ENCODE peak calls at places on chromosomes 3 and 15, in seven cellular contexts. D is RPMI8226, T is cardiac fibroblast, R is frontal cortex, S is kidney glomerular epithelial cell, F is AG20443, P is keratinocyte. Y is an unnamed sample.
A peak's percentile ranks its signal among the peaks of the same experiment; 100 is the strongest.

GRCh38 chr3:42749025-42749752 is 23.9 kb downstream of the CCDC13 start:
- DNase-seq in D (no peak), T (no peak), R (no peak), S (no peak), F (peak; percentile 1), P (no peak), Y (no peak)

GRCh38 chr3:30737746-30738499 is 131.5 kb downstream of the TGFBR2 start:
- DNase-seq in D (no peak), T (no peak), R (no peak), S (no peak), F (no peak), P (no peak), Y (no peak)

GRCh38 chr3:38122712-38123290 is 14.1 kb downstream of the ACAA1 start:
- DNase-seq in D (no peak), T (no peak), R (no peak), S (no peak), F (no peak), P (no peak), Y (no peak)

GRCh38 chr3:71702131-71703024 is 22.8 kb downstream of the EIF4E3 start:
- DNase-seq in D (no peak), T (no peak), R (no peak), S (peak; percentile 46), F (no peak), P (no peak), Y (no peak)

GRCh38 chr15:23642413-23643044 is 5.1 kb downstream of the MAGEL2 start:
- DNase-seq in D (peak; percentile 58), T (peak; percentile 50), R (peak; percentile 60), S (peak; percentile 39), F (peak; percentile 77), P (no peak), Y (no peak)

GRCh38 chr3:105511031-105511430 is 144.3 kb downstream of the ALCAM start:
- DNase-seq in D (no peak), T (peak; percentile 49), R (no peak), S (peak; percentile 56), F (no peak), P (no peak), Y (no peak)

GRCh38 chr3:44687898-44688297 is 24.6 kb upstream of the ZNF502 start:
- DNase-seq in D (no peak), T (no peak), R (no peak), S (no peak), F (no peak), P (no peak), Y (no peak)

GRCh38 chr3:61194892-61195538 is 56.2 kb downstream of the FHIT start:
- DNase-seq in D (no peak), T (no peak), R (no peak), S (no peak), F (no peak), P (no peak), Y (no peak)

GRCh38 chr3:132987396-132987795 is 50.8 kb upstream of the TMEM108 start:
- DNase-seq in D (no peak), T (no peak), R (no peak), S (no peak), F (no peak), P (no peak), Y (no peak)

GRCh38 chr15:25710184-25710583 is 152.9 kb downstream of the ATP10A start:
- DNase-seq in D (peak; percentile 68), T (peak; percentile 19), R (no peak), S (no peak), F (peak; percentile 74), P (no peak), Y (no peak)

GRCh38 chr15:93141373-93141790 is 52.4 kb upstream of the RGMA start:
- DNase-seq in D (peak; percentile 12), T (no peak), R (no peak), S (no peak), F (no peak), P (no peak), Y (no peak)

GRCh38 chr3:111971533-111971932 is 7.3 kb upstream of the ABHD10 start:
- DNase-seq in D (no peak), T (no peak), R (no peak), S (peak; percentile 10), F (no peak), P (no peak), Y (no peak)

GRCh38 chr15:77475898-77476297 is 55.2 kb downstream of the HMG20A start:
- DNase-seq in D (no peak), T (no peak), R (no peak), S (no peak), F (no peak), P (no peak), Y (no peak)

GRCh38 chr3:28504945-28505344 is 156.3 kb upstream of the AZI2 start:
- DNase-seq in D (no peak), T (no peak), R (no peak), S (no peak), F (no peak), P (no peak), Y (no peak)

GRCh38 chr15:83904107-83904720 is 250.3 kb downstream of the ADAMTSL3 start:
- DNase-seq in D (no peak), T (peak; percentile 15), R (no peak), S (peak; percentile 85), F (peak; percentile 41), P (no peak), Y (no peak)

GRCh38 chr3:49681543-49681942 is 7.4 kb downstream of the APEH start:
- DNase-seq in D (no peak), T (no peak), R (no peak), S (no peak), F (no peak), P (no peak), Y (no peak)

GRCh38 chr15:63056843-63057242 is 14.3 kb downstream of the TPM1 start:
- DNase-seq in D (peak; percentile 81), T (peak; percentile 50), R (no peak), S (no peak), F (no peak), P (no peak), Y (no peak)

GRCh38 chr15:90883971-90884718 is at the start of gene FES:
- DNase-seq in D (no peak), T (no peak), R (peak; percentile 56), S (no peak), F (peak; percentile 63), P (no peak), Y (no peak)

GRCh38 chr15:99703603-99704443 is 29.4 kb downstream of the LYSMD4 start:
- DNase-seq in D (peak; percentile 53), T (peak; percentile 97), R (no peak), S (peak; percentile 85), F (peak; percentile 72), P (peak; percentile 52), Y (peak; percentile 82)

GRCh38 chr3:63294332-63294731 is 16.2 kb downstream of the SYNPR start:
- DNase-seq in D (no peak), T (no peak), R (no peak), S (no peak), F (no peak), P (no peak), Y (no peak)

GRCh38 chr15:40357723-40358491 is at the start of gene DISP2:
- DNase-seq in D (peak; percentile 84), T (peak; percentile 74), R (peak; percentile 96), S (peak; percentile 78), F (peak; percentile 100), P (no peak), Y (no peak)

GRCh38 chr3:157136647-157137387 is 23.1 kb downstream of the CCNL1 start:
- DNase-seq in D (peak; percentile 100), T (peak; percentile 55), R (no peak), S (no peak), F (no peak), P (no peak), Y (no peak)

GRCh38 chr3:194537732-194538247 is 51.0 kb upstream of the ATP13A3 start:
- DNase-seq in D (peak; percentile 87), T (peak; percentile 86), R (no peak), S (peak; percentile 65), F (peak; percentile 49), P (no peak), Y (peak; percentile 77)

GRCh38 chr15:27490867-27491595 is 520.0 kb downstream of the GABRG3 start:
- DNase-seq in D (no peak), T (no peak), R (no peak), S (no peak), F (no peak), P (no peak), Y (no peak)

GRCh38 chr3:189868061-189868460 is 236.9 kb downstream of the TP63 start:
- DNase-seq in D (no peak), T (no peak), R (no peak), S (no peak), F (no peak), P (no peak), Y (no peak)

GRCh38 chr3:139522421-139522820 is 17.1 kb downstream of the RBP1 start:
- DNase-seq in D (no peak), T (no peak), R (no peak), S (no peak), F (no peak), P (no peak), Y (no peak)

GRCh38 chr15:25059698-25060471 is 105.1 kb downstream of the SNRPN start:
- DNase-seq in D (no peak), T (no peak), R (no peak), S (no peak), F (no peak), P (no peak), Y (no peak)

GRCh38 chr3:194961149-194961548 is 275.5 kb downstream of the FAM43A start:
- DNase-seq in D (no peak), T (no peak), R (no peak), S (no peak), F (no peak), P (no peak), Y (no peak)

GRCh38 chr15:45307230-45307924 is 55.3 kb downstream of the SLC28A2 start:
- DNase-seq in D (peak; percentile 11), T (peak; percentile 56), R (peak; percentile 58), S (peak; percentile 70), F (peak; percentile 58), P (no peak), Y (peak; percentile 64)

GRCh38 chr15:61106886-61107285 is 122.2 kb downstream of the RORA start:
- DNase-seq in D (no peak), T (no peak), R (no peak), S (no peak), F (no peak), P (no peak), Y (no peak)

GRCh38 chr15:61726166-61726565 is 334.1 kb downstream of the VPS13C start:
- DNase-seq in D (no peak), T (no peak), R (no peak), S (no peak), F (no peak), P (no peak), Y (no peak)

GRCh38 chr15:41474941-41475340 is 18.7 kb upstream of the ITPKA start:
- DNase-seq in D (no peak), T (no peak), R (no peak), S (no peak), F (no peak), P (no peak), Y (no peak)

GRCh38 chr3:5144316-5144994 is 22.4 kb downstream of the ARL8B start:
- DNase-seq in D (no peak), T (no peak), R (no peak), S (no peak), F (no peak), P (no peak), Y (no peak)

GRCh38 chr3:194397757-194398312 is 1.2 kb downstream of the GP5 start:
- DNase-seq in D (no peak), T (no peak), R (no peak), S (no peak), F (no peak), P (no peak), Y (no peak)

GRCh38 chr15:79673416-79674123 is 223.2 kb downstream of the MTHFS start:
- DNase-seq in D (no peak), T (peak; percentile 87), R (no peak), S (peak; percentile 47), F (peak; percentile 61), P (no peak), Y (peak; percentile 10)

GRCh38 chr3:56753206-56753605 is 48.5 kb downstream of the ARHGEF3 start:
- DNase-seq in D (no peak), T (peak; percentile 55), R (no peak), S (no peak), F (peak; percentile 57), P (no peak), Y (no peak)

GRCh38 chr3:174329321-174329720 is 529.8 kb upstream of the NAALADL2 start:
- DNase-seq in D (no peak), T (peak; percentile 73), R (no peak), S (peak; percentile 43), F (peak; percentile 54), P (no peak), Y (peak; percentile 88)

GRCh38 chr3:85589145-85589544 is 630.4 kb downstream of the CADM2 start:
- DNase-seq in D (no peak), T (peak; percentile 75), R (no peak), S (peak; percentile 78), F (peak; percentile 2), P (no peak), Y (peak; percentile 61)